ENCODE peak calls at places on chromosomes 7 and 10, in nine cellular contexts. V is mesendoderm, A is SK-N-SH, T is cardiac muscle cell, J is upper lobe of left lung, Y is Caco-2, Z is right cardiac atrium, G is SJCRH30, K is Panc1. F is an unnamed sample. For H3K4me1, the result is how much of the 10 kb centered on the place peaks cover.

GRCh38 chr10:16751244-16751643 is 66.0 kb downstream of the RSU1 start:
- DNase-seq in Y (no peak), Z (no peak), T (no peak), K (no peak), A (no peak), J (no peak), G (no peak), V (no peak), F (no peak)

GRCh38 chr10:74923556-74923955 is 97.2 kb downstream of the KAT6B start:
- DNase-seq in G (no peak), T (peak), Y (no peak), V (peak), J (no peak), K (no peak), Z (no peak), A (no peak), F (peak)

GRCh38 chr10:119726291-119727261 is 726 bp downstream of the INPP5F start:
- DNase-seq in Z (no peak), G (no peak), T (peak), A (peak), V (peak), J (no peak), Y (peak), K (no peak), F (peak)

GRCh38 chr7:55504093-55504859 is 68.0 kb downstream of the VOPP1 start:
- DNase-seq in J (no peak), A (no peak), G (peak), V (peak), T (peak), Y (no peak), Z (no peak), K (no peak), F (no peak)

GRCh38 chr10:34406463-34407138 is 408.5 kb downstream of the PARD3 start:
- DNase-seq in T (no peak), Z (no peak), G (no peak), V (no peak), Y (no peak), J (no peak), A (no peak), K (no peak), F (no peak)

GRCh38 chr7:134619627-134620331 is 26.9 kb upstream of the BPGM start:
- DNase-seq in G (no peak), Z (no peak), K (peak), Y (no peak), J (no peak), A (no peak), T (no peak), V (no peak), F (peak)

GRCh38 chr7:74722045-74722603 is 51.7 kb upstream of the NCF1 start:
- DNase-seq in T (no peak), Z (no peak), G (no peak), K (no peak), Y (peak), A (no peak), J (no peak), V (no peak), F (no peak)

GRCh38 chr7:26308551-26308950 is 16.9 kb downstream of the SNX10 start:
- DNase-seq in J (no peak), T (no peak), K (no peak), G (no peak), V (no peak), A (no peak), Y (no peak), Z (no peak), F (no peak)

GRCh38 chr10:131081386-131081785 is 230.1 kb downstream of the TCERG1L start:
- DNase-seq in G (no peak), Z (no peak), V (no peak), J (no peak), T (no peak), K (no peak), Y (no peak), A (no peak), F (no peak)

GRCh38 chr7:76060842-76061241 is 12.9 kb downstream of the MDH2 start:
- DNase-seq in J (no peak), Z (peak), G (no peak), T (no peak), K (no peak), V (no peak), Y (no peak), A (no peak), F (no peak)

GRCh38 chr10:112654794-112655193 is 207.8 kb downstream of the VTI1A start:
- DNase-seq in G (no peak), Z (no peak), T (no peak), A (no peak), K (no peak), V (no peak), Y (no peak), J (no peak), F (no peak)

GRCh38 chr7:153381275-153382119 is 621.9 kb downstream of the ACTR3B start:
- DNase-seq in Y (peak), J (no peak), Z (no peak), T (peak), G (peak), K (peak), A (peak), V (peak), F (no peak)

GRCh38 chr10:117536862-117537435 is 5.6 kb upstream of the EMX2 start:
- DNase-seq in K (no peak), Y (no peak), J (peak), G (no peak), Z (no peak), A (no peak), T (no peak), V (peak), F (no peak)

GRCh38 chr7:78702770-78703169 is 750.7 kb downstream of the MAGI2 start:
- DNase-seq in G (no peak), Y (no peak), K (peak), V (no peak), Z (no peak), J (no peak), T (no peak), A (no peak), F (no peak)

GRCh38 chr7:158672975-158673374 is 31.6 kb downstream of the NCAPG2 start:
- DNase-seq in Y (no peak), T (no peak), A (no peak), K (no peak), V (no peak), G (no peak), Z (no peak), J (no peak), F (no peak)

GRCh38 chr7:4111166-4111565 is 570.9 kb upstream of the FOXK1 start:
- DNase-seq in Y (no peak), V (no peak), K (no peak), T (no peak), Z (no peak), A (no peak), J (no peak), G (no peak), F (peak)

GRCh38 chr10:31605846-31606543 is 287.0 kb downstream of the ZEB1 start:
- DNase-seq in K (no peak), V (no peak), J (no peak), Z (no peak), G (no peak), T (no peak), A (no peak), Y (no peak), F (no peak)

GRCh38 chr7:85890244-85890811 is 703.5 kb upstream of the SEMA3D start:
- DNase-seq in A (peak), V (peak), Z (no peak), G (peak), J (no peak), K (peak), T (peak), Y (no peak), F (peak)

GRCh38 chr10:132847856-132848255 is 61.9 kb upstream of the NKX6-2 start:
- DNase-seq in G (no peak), J (no peak), V (no peak), Z (no peak), K (no peak), T (no peak), Y (no peak), A (peak), F (no peak)

GRCh38 chr7:154953006-154953684 is 49.8 kb downstream of the PAXIP1 start:
- DNase-seq in V (peak), Y (peak), K (peak), J (no peak), Z (peak), A (peak), G (peak), T (peak), F (peak)

GRCh38 chr10:131081786-131082185 is 229.7 kb downstream of the TCERG1L start:
- DNase-seq in V (no peak), T (no peak), Z (no peak), Y (no peak), K (no peak), G (no peak), J (no peak), A (no peak), F (no peak)

GRCh38 chr10:74488907-74489306 is 337.5 kb upstream of the KAT6B start:
- DNase-seq in J (no peak), Z (no peak), A (no peak), V (no peak), G (no peak), T (no peak), K (no peak), Y (no peak), F (no peak)

GRCh38 chr10:132827861-132828539 is 42.1 kb upstream of the NKX6-2 start:
- DNase-seq in K (no peak), A (no peak), T (no peak), V (no peak), Z (no peak), G (no peak), Y (no peak), J (no peak), F (no peak)

GRCh38 chr10:34753014-34753757 is 61.9 kb downstream of the PARD3 start:
- DNase-seq in G (no peak), Y (no peak), K (no peak), J (no peak), V (peak), A (no peak), T (no peak), Z (no peak), F (no peak)

GRCh38 chr7:805261-805660 is 27.0 kb upstream of the SUN1 start:
- DNase-seq in T (no peak), J (peak), G (no peak), Y (no peak), Z (peak), V (no peak), K (no peak), A (no peak), F (peak)

GRCh38 chr7:39709768-39710291 is 86.5 kb downstream of the RALA start:
- DNase-seq in Z (peak), G (peak), T (peak), A (no peak), Y (no peak), K (no peak), V (peak), J (no peak), F (peak)

GRCh38 chr10:107103174-107104025 is 61.1 kb downstream of the SORCS1 start:
- DNase-seq in A (peak), G (peak), V (no peak), T (peak), J (no peak), K (no peak), Z (no peak), Y (no peak), F (no peak)

GRCh38 chr10:90437452-90437851 is 420.4 kb downstream of the HTR7 start:
- DNase-seq in A (no peak), Z (no peak), Y (no peak), J (no peak), K (no peak), V (no peak), G (no peak), T (no peak), F (no peak)

GRCh38 chr7:20831451-20831850 is 44.8 kb upstream of the SP8 start:
- DNase-seq in Y (no peak), K (no peak), V (peak), T (no peak), A (no peak), G (no peak), J (no peak), Z (no peak), F (no peak)

DNA sequence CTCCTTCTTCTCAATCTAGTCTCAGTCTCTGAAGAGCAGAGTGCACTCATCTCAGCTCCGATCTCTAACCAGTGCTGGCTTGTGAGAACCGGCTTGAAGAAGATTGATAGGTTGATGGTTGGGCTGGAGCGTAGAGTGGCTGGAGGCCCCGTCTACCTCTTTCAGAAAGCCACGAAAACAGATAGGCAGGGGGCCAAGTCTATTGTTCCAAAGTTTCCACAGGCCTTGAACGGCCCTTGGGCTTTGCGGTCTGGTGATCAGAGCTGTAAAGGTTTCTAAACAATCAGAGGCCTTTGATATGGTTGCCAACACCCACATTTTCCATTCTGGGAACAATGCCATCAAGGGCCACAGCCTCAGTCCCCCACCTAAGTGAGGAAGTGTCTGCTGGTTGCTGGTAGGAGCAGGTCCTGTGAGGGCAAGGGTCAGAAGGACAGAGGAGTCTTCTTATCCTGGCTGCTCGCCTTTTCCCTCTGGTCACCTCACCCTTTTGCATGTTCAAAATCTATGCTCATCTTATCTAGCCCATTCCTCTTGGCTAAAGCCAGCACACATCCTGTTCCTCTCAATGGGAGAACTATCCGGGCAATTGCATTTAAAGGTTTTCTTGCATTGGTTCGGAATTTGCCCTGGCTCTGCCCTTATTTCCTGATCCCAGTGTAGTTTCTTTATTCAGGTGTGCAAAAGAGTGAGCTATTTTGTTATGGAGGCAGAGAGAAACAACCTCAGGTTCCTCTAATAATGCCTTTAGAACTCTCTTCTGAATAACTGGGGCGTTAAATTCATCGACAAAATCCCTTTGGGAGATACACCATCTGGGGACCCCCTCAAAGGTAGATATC is 70.3 kb upstream of the KMT2E start:
- DNase-seq in A (peak), J (no peak), G (no peak), T (peak), V (peak), Y (peak), Z (peak), K (no peak), F (peak)
- H3K4me3 ChIP-seq in A (no peak), J (no peak), G (no peak), T (no peak), V (no peak), Y (no peak), Z (no peak), K (no peak), F (no peak)

DNA sequence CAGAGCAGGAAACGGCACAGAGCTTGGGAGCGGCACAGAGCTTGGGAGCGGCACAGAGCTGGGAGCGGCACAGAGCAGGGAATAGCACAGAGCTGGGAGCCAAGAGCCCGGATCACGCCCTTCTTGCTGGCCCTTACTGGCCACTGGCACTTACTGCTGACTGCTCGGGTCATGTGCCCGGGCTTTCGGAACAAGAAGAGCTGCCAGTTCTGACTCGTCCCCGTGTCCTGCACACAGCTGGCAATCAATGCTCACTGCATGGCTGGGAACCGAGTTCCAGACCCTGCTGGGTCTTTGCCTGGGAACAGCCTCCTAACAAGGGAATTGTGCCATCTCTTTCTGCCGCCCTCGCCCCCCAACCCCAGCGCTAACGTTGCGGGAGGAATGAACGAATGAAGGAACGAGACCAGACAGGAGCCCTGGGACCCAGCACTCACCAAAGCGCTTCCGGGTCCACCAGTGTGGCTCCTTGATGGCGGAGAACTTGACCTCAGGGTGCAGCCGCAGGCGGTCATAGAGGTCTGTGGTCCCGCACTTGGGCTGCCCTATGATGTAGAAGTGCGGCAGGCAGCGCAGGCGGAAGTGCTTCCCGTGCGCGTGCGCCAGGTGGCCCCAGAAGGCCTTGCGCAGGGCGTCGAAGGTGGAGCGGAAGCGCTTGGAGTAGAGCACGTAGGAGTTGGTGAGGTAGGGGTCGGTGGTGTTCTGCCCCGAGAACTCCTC is 49.1 kb downstream of the CHST15 start:
- DNase-seq in G (no peak), K (no peak), T (no peak), V (no peak), Z (no peak), J (peak), A (no peak), Y (no peak), F (no peak)
- H3K4me1 ChIP-seq in G (under half), K (under half), T (under half), V (under half), Z (under half), J (under half), A (under half), Y (under half), F (under half)

DNA sequence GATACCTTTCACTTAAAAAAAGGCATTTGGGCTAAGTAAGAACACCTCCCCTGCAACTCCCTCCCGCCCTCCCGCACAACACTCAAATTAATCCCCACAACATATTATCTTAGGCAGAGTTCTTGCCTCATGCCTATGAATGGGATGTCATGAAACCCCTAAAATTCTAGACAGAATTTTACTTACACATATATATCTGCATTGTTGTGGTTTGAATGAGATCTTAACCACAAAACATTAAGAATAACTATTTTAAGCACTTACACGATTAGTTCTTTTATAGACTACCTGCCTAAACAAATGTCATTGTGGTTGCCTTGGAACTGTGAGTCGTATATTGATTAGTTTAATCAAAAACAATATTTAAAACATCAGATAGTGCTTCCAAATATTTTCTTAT is 4.5 kb upstream of the ITGB1 start:
- DNase-seq in G (no peak), Y (no peak), T (no peak), A (no peak), Z (no peak), J (no peak), K (no peak), V (no peak), F (no peak)
- H3K4me3 ChIP-seq in G (no peak), Y (no peak), T (peak), A (peak), Z (peak), J (no peak), K (no peak), V (no peak), F (no peak)

GRCh38 chr10:14876764-14877163 is 1.9 kb upstream of the SUV39H2 start:
- DNase-seq in J (no peak), V (no peak), K (no peak), Y (no peak), G (no peak), Z (no peak), A (no peak), T (no peak), F (no peak)

GRCh38 chr10:14880201-14880600 is 1.5 kb downstream of the SUV39H2 start:
- DNase-seq in Y (peak), V (peak), A (no peak), T (peak), K (no peak), J (no peak), Z (no peak), G (no peak), F (peak)

GRCh38 chr10:14879055-14879800 is 562 bp downstream of the SUV39H2 start:
- DNase-seq in T (no peak), J (peak), V (peak), K (no peak), Z (peak), G (peak), A (no peak), Y (no peak), F (no peak)

GRCh38 chr10:14878266-14879054 is at the start of gene SUV39H2:
- DNase-seq in K (peak), T (peak), G (peak), A (peak), J (peak), Z (peak), V (peak), Y (peak), F (peak)

DNA sequence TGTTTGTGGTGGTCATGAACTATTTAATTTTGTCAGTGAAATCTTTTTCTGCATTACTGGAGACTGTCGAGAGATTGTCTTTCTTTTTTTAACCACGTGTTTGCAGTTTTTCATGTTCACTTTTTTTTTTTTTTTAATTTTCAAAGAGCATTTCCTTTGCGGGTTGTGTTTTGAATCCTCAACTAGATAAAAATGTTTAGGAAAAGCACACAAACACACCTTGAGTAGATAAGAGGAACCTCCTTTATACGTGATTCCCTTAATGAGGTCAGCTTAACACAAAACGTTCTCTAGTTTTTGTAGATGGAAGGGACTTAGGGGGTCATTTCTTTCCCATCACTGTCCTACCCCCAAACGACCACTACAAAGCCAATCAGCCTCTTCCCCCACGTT is 1.1 kb downstream of the SUV39H2 start:
- DNase-seq in Z (no peak), V (no peak), Y (no peak), A (peak), G (peak), K (no peak), J (no peak), T (no peak), F (peak)
- H3K4me1 ChIP-seq in Z (under half), V (under half), Y (under half), A (under half), G (under half), K (under half), J (under half), T (under half), F (under half)

GRCh38 chr7:101555921-101556275 is 73.2 kb downstream of the MYL10 start:
- DNase-seq in V (no peak), G (no peak), J (no peak), T (no peak), Z (no peak), Y (no peak), K (no peak), A (no peak), F (no peak)

GRCh38 chr7:101558742-101559325 is 70.3 kb downstream of the MYL10 start:
- DNase-seq in J (no peak), V (no peak), G (no peak), K (no peak), Z (no peak), Y (no peak), A (no peak), T (no peak), F (no peak)

GRCh38 chr7:101556453-101556968 is 72.6 kb downstream of the MYL10 start:
- DNase-seq in Z (no peak), V (no peak), T (no peak), G (no peak), Y (no peak), K (no peak), A (no peak), J (no peak), F (no peak)

GRCh38 chr7:101557978-101558741 is 70.9 kb downstream of the MYL10 start:
- DNase-seq in V (no peak), A (no peak), Z (no peak), G (no peak), J (no peak), T (no peak), Y (no peak), K (no peak), F (no peak)

DNA sequence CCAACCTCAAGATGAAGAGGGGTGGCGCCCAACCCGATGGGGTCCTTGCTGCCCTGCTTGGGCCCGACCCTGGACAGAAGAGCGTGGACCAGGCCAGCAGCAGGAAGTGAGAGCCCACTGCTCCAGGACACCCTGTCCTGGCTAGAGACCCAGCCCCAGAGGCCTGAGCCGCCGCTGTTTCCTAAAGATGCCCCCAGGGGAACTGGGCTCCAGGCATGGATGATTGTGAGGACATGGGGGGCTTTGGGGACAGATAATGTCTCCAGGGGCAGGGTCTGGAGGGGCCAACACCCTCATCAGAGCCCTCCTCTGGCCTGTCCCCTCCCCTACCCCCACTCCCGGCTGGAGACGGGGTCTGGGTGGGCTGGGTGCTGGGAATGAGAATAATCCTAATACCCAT is 71.7 kb downstream of the MYL10 start:
- DNase-seq in Y (no peak), K (no peak), Z (no peak), T (no peak), G (no peak), A (no peak), V (no peak), J (no peak), F (no peak)
- H3K4me3 ChIP-seq in Y (no peak), K (no peak), Z (no peak), T (no peak), G (no peak), A (no peak), V (no peak), J (no peak), F (no peak)